ENCODE peak calls at places on chromosomes 5 and 9, in ten cellular contexts. C is PC-3, L is Peyer's patch, R is colonic mucosa, H is left ventricle myocardium inferior, A is uterus, W is transverse colon, Q is IMR-90, G is DND-41, K is psoas muscle. P is an unnamed sample.
A peak's percentile ranks its signal among the peaks of the same experiment; 100 is the strongest.

GRCh38 chr9:21605489-21605931 is 123.4 kb upstream of the IFNE start:
- DNase-seq in A (no peak), R (no peak), Q (peak; percentile 88), K (no peak), C (peak; percentile 37), H (no peak), W (no peak), L (no peak), G (no peak), P (no peak)

GRCh38 chr9:100216178-100216787 is 117.2 kb downstream of the INVS start:
- DNase-seq in A (no peak), H (no peak), W (peak; percentile 61), Q (peak; percentile 45), C (peak; percentile 67), G (peak; percentile 31), L (peak; percentile 85), R (peak; percentile 76), K (peak; percentile 37), P (peak; percentile 54)

GRCh38 chr5:82351754-82352145 is 73.6 kb upstream of the RPS23 start:
- DNase-seq in A (no peak), H (no peak), K (no peak), G (no peak), W (no peak), L (no peak), R (no peak), Q (peak; percentile 89), C (peak; percentile 85), P (peak; percentile 35)

GRCh38 chr5:58497956-58498942 is 7.0 kb downstream of the GAPT start:
- DNase-seq in C (peak; percentile 44), R (peak; percentile 59), Q (peak; percentile 41), A (no peak), K (no peak), H (no peak), G (no peak), W (peak; percentile 29), L (peak; percentile 50), P (no peak)

GRCh38 chr9:4489562-4489918 is 728 bp upstream of the SLC1A1 start:
- DNase-seq in C (peak; percentile 43), G (no peak), H (no peak), K (no peak), W (no peak), Q (no peak), L (no peak), R (peak; percentile 53), A (no peak), P (peak; percentile 19)

GRCh38 chr5:61640631-61641030 is 308.6 kb downstream of the ZSWIM6 start:
- DNase-seq in K (no peak), W (no peak), R (no peak), Q (no peak), C (no peak), G (no peak), L (no peak), A (no peak), H (no peak), P (no peak)

GRCh38 chr9:105757496-105758251 is 63.3 kb downstream of the TMEM38B start:
- DNase-seq in K (no peak), C (no peak), H (no peak), A (no peak), L (no peak), G (no peak), Q (no peak), R (no peak), W (no peak), P (no peak)

GRCh38 chr9:99859395-99859980 is 37.8 kb downstream of the NR4A3 start:
- DNase-seq in G (no peak), L (no peak), W (no peak), R (no peak), Q (peak; percentile 42), K (no peak), H (no peak), A (no peak), C (peak; percentile 15), P (no peak)

GRCh38 chr9:129350143-129350935 is 172.3 kb upstream of the IER5L start:
- DNase-seq in Q (no peak), K (no peak), H (no peak), L (no peak), G (no peak), A (no peak), W (no peak), C (no peak), R (no peak), P (no peak)

GRCh38 chr9:129351058-129351641 is 173.1 kb upstream of the IER5L start:
- DNase-seq in A (peak; percentile 63), H (no peak), Q (no peak), G (no peak), L (no peak), K (no peak), C (no peak), W (no peak), R (peak; percentile 40), P (no peak)

GRCh38 chr9:129352157-129352870 is 174.3 kb upstream of the IER5L start:
- DNase-seq in G (no peak), L (no peak), H (no peak), W (no peak), C (no peak), Q (no peak), A (peak; percentile 75), K (peak; percentile 55), R (peak; percentile 39), P (no peak)

GRCh38 chr9:129353697-129354336 is 175.8 kb upstream of the IER5L start:
- DNase-seq in G (no peak), A (no peak), C (no peak), R (no peak), L (no peak), H (no peak), K (no peak), W (no peak), Q (no peak), P (no peak)

GRCh38 chr9:129351642-129352151 is 173.6 kb upstream of the IER5L start:
- DNase-seq in C (no peak), W (no peak), L (no peak), G (no peak), Q (no peak), K (no peak), A (no peak), R (no peak), H (no peak), P (no peak)
- H3K27ac ChIP-seq in C (no peak overlapping the region), W (peak overlapping the region; percentile 78), L (peak overlapping the region; percentile 74), G (no peak overlapping the region), Q (peak overlapping the region; percentile 33), K (peak overlapping the region; percentile 30), A (peak overlapping the region; percentile 83), R (peak overlapping the region; percentile 58), H (peak overlapping the region; percentile 69), P (peak overlapping the region; percentile 64)

DNA sequence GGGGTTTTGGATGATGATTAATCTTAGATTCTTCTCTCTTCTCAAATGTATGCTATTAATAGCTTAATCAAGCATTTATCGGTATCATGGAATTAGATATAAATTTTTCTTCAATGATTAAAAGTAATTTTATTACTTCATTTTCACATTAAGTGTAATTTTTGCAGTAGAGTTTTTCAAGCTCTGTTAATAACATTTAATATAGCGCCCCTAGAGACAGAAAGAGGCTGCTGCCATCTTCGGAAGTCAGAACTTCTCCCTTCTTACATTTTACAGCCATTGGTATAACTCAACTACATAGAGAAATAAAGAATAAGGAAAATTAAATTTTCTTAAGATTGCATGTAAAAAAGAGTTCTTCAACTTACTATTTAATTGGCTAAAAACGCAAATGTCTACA is 540.3 kb downstream of the GABRG2 start:
- DNase-seq in C (no peak), A (no peak), L (no peak), K (no peak), W (no peak), Q (no peak), H (no peak), G (no peak), R (no peak), P (no peak)
- TF ChIP-seq CTCF in C (no peak), A (no peak), L (no peak), K (no peak), W (no peak), Q (no peak), H (no peak), G (no peak), R (no peak), P (no peak)

DNA sequence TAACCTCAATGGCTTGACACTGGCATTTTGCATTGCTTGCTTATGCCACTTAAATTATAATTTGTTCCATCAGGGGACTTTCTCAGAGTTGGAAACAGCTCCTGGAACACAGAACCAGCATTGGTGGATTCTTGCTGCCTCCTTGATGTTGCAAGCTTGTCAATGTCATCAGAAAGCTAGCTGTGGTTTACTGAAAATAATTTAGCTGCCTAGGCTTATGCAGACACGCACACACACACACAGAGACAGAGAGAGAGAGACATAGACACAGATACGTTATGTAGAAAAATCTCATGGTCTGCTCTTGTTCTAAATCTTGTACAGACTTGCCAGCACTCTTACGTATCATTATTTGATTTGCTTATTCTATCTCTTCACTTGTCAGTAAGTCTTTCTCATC is 78.0 kb downstream of the HMHB1 start:
- DNase-seq in G (no peak), R (no peak), Q (peak; percentile 49), H (no peak), K (no peak), W (no peak), A (no peak), L (no peak), C (no peak), P (no peak)
- H3K4me1 ChIP-seq in G (no peaks in the 10 kb centered on the region), R (no peaks in the 10 kb centered on the region), Q (peaks cover 17% of the 10 kb centered on the region), H (peaks cover 41% of the 10 kb centered on the region), K (peaks cover 27% of the 10 kb centered on the region), W (peaks cover 3% of the 10 kb centered on the region), A (no peaks in the 10 kb centered on the region), L (no peaks in the 10 kb centered on the region), C (peaks cover 29% of the 10 kb centered on the region), P (peaks cover 18% of the 10 kb centered on the region)

GRCh38 chr9:134671341-134672113 is 29.9 kb downstream of the COL5A1 start:
- DNase-seq in H (no peak), W (no peak), C (no peak), K (peak; percentile 9), R (no peak), L (no peak), G (no peak), Q (no peak), A (peak; percentile 16), P (no peak)

GRCh38 chr9:134666801-134667200 is 25.2 kb downstream of the COL5A1 start:
- DNase-seq in R (no peak), H (no peak), G (no peak), Q (peak; percentile 74), L (no peak), K (no peak), A (no peak), C (peak; percentile 70), W (no peak), P (no peak)

GRCh38 chr9:134670851-134671281 is 29.3 kb downstream of the COL5A1 start:
- DNase-seq in Q (no peak), G (no peak), H (no peak), L (no peak), K (peak; percentile 7), A (no peak), R (no peak), C (no peak), W (no peak), P (no peak)

GRCh38 chr9:134669556-134669955 is 28.0 kb downstream of the COL5A1 start:
- DNase-seq in G (no peak), L (no peak), C (no peak), W (no peak), H (peak; percentile 5), Q (no peak), R (no peak), A (no peak), K (peak; percentile 1), P (no peak)

DNA sequence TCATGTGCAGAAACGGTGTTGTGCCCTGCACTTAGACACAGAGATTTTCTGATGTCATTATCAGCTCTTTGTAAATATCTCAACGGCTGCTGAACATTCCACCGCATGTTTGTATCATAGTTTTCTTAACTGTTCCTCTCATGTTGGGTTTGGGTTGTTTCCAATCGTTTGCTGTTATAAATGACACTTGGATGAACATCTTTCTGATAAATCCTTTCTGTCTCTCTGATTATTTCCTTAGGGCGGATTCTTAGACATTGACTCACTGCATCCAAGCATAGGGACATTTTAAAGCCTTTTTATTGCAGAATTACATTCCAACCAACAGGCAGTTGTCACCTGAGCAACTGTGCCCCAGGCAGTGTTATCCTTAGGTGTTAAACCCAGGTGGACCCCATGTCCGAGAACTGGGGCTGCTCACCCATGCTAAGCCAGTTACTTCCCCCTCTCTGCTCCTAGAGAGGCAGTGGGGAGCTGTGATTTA is 28.5 kb downstream of the COL5A1 start:
- DNase-seq in G (no peak), R (no peak), K (no peak), H (no peak), L (no peak), A (no peak), W (no peak), Q (peak; percentile 94), C (peak; percentile 81), P (no peak)
- H3K27ac ChIP-seq in G (no peak overlapping the region), R (no peak overlapping the region), K (no peak overlapping the region), H (no peak overlapping the region), L (no peak overlapping the region), A (peak overlapping the region; percentile 31), W (peak overlapping the region; percentile 43), Q (peak overlapping the region; percentile 12), C (no peak overlapping the region), P (no peak overlapping the region)